ENCODE peak calls at places on chromosomes 7 and 10, in eight cellular contexts. J is uterus, H is PC-9, B is activated B cell treated with CpG ODN at 0.5 μM for 24 hours, X is fibroblast of villous mesenchyme, R is OCI-M1, E is AG09309, A is H7. F is an unnamed sample.

GRCh38 chr7:44195901-44196300 is 4.9 kb upstream of the YKT6 start:
- DNase-seq in J (no peak), H (no peak), B (no peak), X (no peak), R (no peak), E (no peak), A (no peak), F (no peak)

GRCh38 chr10:6382081-6382480 is 179.3 kb downstream of the PFKFB3 start:
- DNase-seq in J (no peak), H (no peak), B (no peak), X (peak), R (no peak), E (peak), A (no peak), F (no peak)

GRCh38 chr10:97179311-97179710 is 6.4 kb downstream of the SLIT1 start:
- DNase-seq in J (no peak), H (no peak), B (no peak), X (no peak), R (no peak), E (no peak), A (no peak), F (no peak)

GRCh38 chr7:80764132-80764531 is 125.7 kb downstream of the CD36 start:
- DNase-seq in J (no peak), H (no peak), B (no peak), X (no peak), R (no peak), E (no peak), A (peak), F (no peak)

GRCh38 chr7:149099058-149099457 is 8.5 kb upstream of the ZNF786 start:
- DNase-seq in J (no peak), H (no peak), B (no peak), X (no peak), R (no peak), E (no peak), A (no peak), F (no peak)

GRCh38 chr10:34484164-34484563 is 330.9 kb downstream of the PARD3 start:
- DNase-seq in J (no peak), H (no peak), B (no peak), X (no peak), R (no peak), E (no peak), A (no peak), F (no peak)

GRCh38 chr10:124725791-124726190 is 18.4 kb downstream of the FAM53B start:
- DNase-seq in J (no peak), H (no peak), B (peak), X (no peak), R (no peak), E (no peak), A (no peak), F (no peak)

GRCh38 chr7:81693894-81694293 is 76.0 kb downstream of the HGF start:
- DNase-seq in J (no peak), H (no peak), B (no peak), X (no peak), R (no peak), E (no peak), A (no peak), F (no peak)

GRCh38 chr7:66189695-66190503 is 15.2 kb upstream of the TPST1 start:
- DNase-seq in J (no peak), H (no peak), B (no peak), X (no peak), R (no peak), E (no peak), A (no peak), F (no peak)

GRCh38 chr7:124130-124949 is 68.0 kb upstream of the FAM20C start:
- DNase-seq in J (no peak), H (no peak), B (no peak), X (no peak), R (no peak), E (no peak), A (peak), F (no peak)

GRCh38 chr10:101397140-101397539 is 43.2 kb downstream of the BTRC start:
- DNase-seq in J (peak), H (no peak), B (no peak), X (peak), R (peak), E (peak), A (peak), F (no peak)

GRCh38 chr10:114632869-114633715 is 25.0 kb downstream of the ABLIM1 start:
- DNase-seq in J (peak), H (peak), B (no peak), X (peak), R (peak), E (peak), A (peak), F (no peak)

GRCh38 chr7:66912195-66912594 is 8.8 kb upstream of the TMEM248 start:
- DNase-seq in J (no peak), H (no peak), B (no peak), X (no peak), R (no peak), E (no peak), A (no peak), F (no peak)

GRCh38 chr7:110071219-110071618 is 1019.7 kb upstream of the LRRN3 start:
- DNase-seq in J (no peak), H (no peak), B (no peak), X (no peak), R (no peak), E (no peak), A (no peak), F (no peak)

GRCh38 chr10:110523736-110524135 is 26.0 kb downstream of the DUSP5 start:
- DNase-seq in J (no peak), H (no peak), B (no peak), X (no peak), R (no peak), E (no peak), A (peak), F (no peak)

F was measured in activated CD4-positive, CD25-positive, alpha-beta regulatory T cell.